ENCODE peak calls at places on chromosomes 16 and 17, in seven cellular contexts. One of them, this sample, is unnamed.

GRCh38 chr17:73261952-73262675 is 434 bp upstream of the CPSF4L start:
- DNase-seq in AG10803: no peak
- DNase-seq in cardiac fibroblast: no peak
- DNase-seq in mucosa of descending colon: peak
- DNase-seq in ascending aorta: no peak
- DNase-seq in gastrocnemius medialis: no peak
- DNase-seq in GM13977: no peak
- DNase-seq in this sample: no peak

GRCh38 chr17:8831234-8831849 is 32.2 kb upstream of the MFSD6L start:
- DNase-seq in AG10803: no peak
- DNase-seq in cardiac fibroblast: no peak
- DNase-seq in mucosa of descending colon: no peak
- DNase-seq in ascending aorta: no peak
- DNase-seq in gastrocnemius medialis: no peak
- DNase-seq in GM13977: no peak
- DNase-seq in this sample: no peak

GRCh38 chr16:31082368-31083045 is 6.2 kb downstream of the PRSS53 start:
- DNase-seq in AG10803: no peak
- DNase-seq in cardiac fibroblast: no peak
- DNase-seq in mucosa of descending colon: no peak
- DNase-seq in ascending aorta: no peak
- DNase-seq in gastrocnemius medialis: no peak
- DNase-seq in GM13977: no peak
- DNase-seq in this sample: no peak

GRCh38 chr16:71364306-71364705 is 5.8 kb downstream of the CALB2 start:
- DNase-seq in AG10803: no peak
- DNase-seq in cardiac fibroblast: no peak
- DNase-seq in mucosa of descending colon: no peak
- DNase-seq in ascending aorta: no peak
- DNase-seq in gastrocnemius medialis: no peak
- DNase-seq in GM13977: no peak
- DNase-seq in this sample: no peak

GRCh38 chr17:77445908-77446535 is 305.3 kb downstream of the SEC14L1 start:
- DNase-seq in AG10803: no peak
- DNase-seq in cardiac fibroblast: no peak
- DNase-seq in mucosa of descending colon: peak
- DNase-seq in ascending aorta: no peak
- DNase-seq in gastrocnemius medialis: no peak
- DNase-seq in GM13977: no peak
- DNase-seq in this sample: no peak

GRCh38 chr17:34318474-34318873 is 761 bp upstream of the CCL8 start:
- DNase-seq in AG10803: no peak
- DNase-seq in cardiac fibroblast: peak
- DNase-seq in mucosa of descending colon: no peak
- DNase-seq in ascending aorta: no peak
- DNase-seq in gastrocnemius medialis: no peak
- DNase-seq in GM13977: no peak
- DNase-seq in this sample: no peak

GRCh38 chr16:85326113-85326793 is 214.0 kb upstream of the CIBAR2 start:
- DNase-seq in AG10803: peak
- DNase-seq in cardiac fibroblast: peak
- DNase-seq in mucosa of descending colon: no peak
- DNase-seq in ascending aorta: no peak
- DNase-seq in gastrocnemius medialis: no peak
- DNase-seq in GM13977: no peak
- DNase-seq in this sample: no peak

GRCh38 chr16:80174416-80174815 is 366.4 kb upstream of the DYNLRB2 start:
- DNase-seq in AG10803: peak
- DNase-seq in cardiac fibroblast: peak
- DNase-seq in mucosa of descending colon: no peak
- DNase-seq in ascending aorta: no peak
- DNase-seq in gastrocnemius medialis: no peak
- DNase-seq in GM13977: no peak
- DNase-seq in this sample: no peak

GRCh38 chr17:65222216-65222738 is 85.1 kb downstream of the RGS9 start:
- DNase-seq in AG10803: peak
- DNase-seq in cardiac fibroblast: peak
- DNase-seq in mucosa of descending colon: no peak
- DNase-seq in ascending aorta: no peak
- DNase-seq in gastrocnemius medialis: no peak
- DNase-seq in GM13977: no peak
- DNase-seq in this sample: no peak

GRCh38 chr17:79007504-79008381 is 1.8 kb downstream of the CANT1 start:
- DNase-seq in AG10803: no peak
- DNase-seq in cardiac fibroblast: no peak
- DNase-seq in mucosa of descending colon: peak
- DNase-seq in ascending aorta: no peak
- DNase-seq in gastrocnemius medialis: peak
- DNase-seq in GM13977: no peak
- DNase-seq in this sample: no peak

DNA sequence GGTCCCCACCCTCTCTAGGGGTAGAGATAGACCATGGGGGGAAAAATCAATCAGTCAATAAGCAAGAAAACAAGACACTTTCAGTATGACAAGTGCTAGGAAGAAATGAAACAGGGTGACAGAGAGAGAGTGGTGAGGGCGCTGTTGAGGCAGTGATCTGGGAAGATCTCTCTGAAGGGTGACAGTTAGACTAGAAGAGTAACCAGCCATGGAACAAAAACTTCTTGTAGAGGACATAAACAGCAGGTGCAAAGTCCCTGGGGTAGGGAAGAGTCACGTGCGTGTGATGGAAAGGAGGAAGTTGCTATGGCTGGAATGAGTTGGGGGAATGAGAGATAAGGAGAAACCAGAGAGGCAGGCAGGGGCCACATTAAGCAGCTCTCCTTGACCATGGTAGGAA is 16.8 kb upstream of the EMP2 start:
- DNase-seq in AG10803: no peak
- DNase-seq in cardiac fibroblast: no peak
- DNase-seq in mucosa of descending colon: peak
- DNase-seq in ascending aorta: no peak
- DNase-seq in gastrocnemius medialis: no peak
- DNase-seq in GM13977: peak
- DNase-seq in this sample: no peak
- TF ChIP-seq CTCF in AG10803: no peak
- TF ChIP-seq CTCF in cardiac fibroblast: no peak
- TF ChIP-seq CTCF in mucosa of descending colon: no peak
- TF ChIP-seq CTCF in ascending aorta: no peak
- TF ChIP-seq CTCF in gastrocnemius medialis: no peak
- TF ChIP-seq CTCF in GM13977: peak
- TF ChIP-seq CTCF in this sample: no peak

DNA sequence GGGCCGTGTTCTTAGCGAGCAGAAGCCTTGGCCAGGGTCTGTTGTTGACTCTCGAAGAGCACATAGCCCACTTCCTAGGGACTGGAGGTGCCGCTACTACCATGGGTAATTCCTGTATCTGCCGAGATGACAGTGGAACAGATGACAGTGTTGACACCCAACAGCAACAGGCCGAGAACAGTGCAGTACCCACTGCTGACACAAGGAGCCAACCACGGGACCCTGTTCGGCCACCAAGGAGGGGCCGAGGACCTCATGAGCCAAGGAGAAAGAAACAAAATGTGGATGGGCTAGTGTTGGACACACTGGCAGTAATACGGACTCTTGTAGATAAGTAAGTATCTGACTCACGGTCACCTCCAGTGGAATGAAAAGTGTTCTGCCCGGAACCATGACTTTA is 18.5 kb downstream of the RSPRY1 start:
- DNase-seq in AG10803: no peak
- DNase-seq in cardiac fibroblast: no peak
- DNase-seq in mucosa of descending colon: no peak
- DNase-seq in ascending aorta: no peak
- DNase-seq in gastrocnemius medialis: no peak
- DNase-seq in GM13977: no peak
- DNase-seq in this sample: no peak
- TF ChIP-seq CTCF in AG10803: no peak
- TF ChIP-seq CTCF in cardiac fibroblast: peak
- TF ChIP-seq CTCF in mucosa of descending colon: no peak
- TF ChIP-seq CTCF in ascending aorta: no peak
- TF ChIP-seq CTCF in gastrocnemius medialis: no peak
- TF ChIP-seq CTCF in GM13977: no peak
- TF ChIP-seq CTCF in this sample: no peak

GRCh38 chr17:44086364-44087311 is 16.1 kb downstream of the G6PC3 start:
- DNase-seq in AG10803: peak
- DNase-seq in cardiac fibroblast: peak
- DNase-seq in mucosa of descending colon: no peak
- DNase-seq in ascending aorta: no peak
- DNase-seq in gastrocnemius medialis: peak
- DNase-seq in GM13977: no peak
- DNase-seq in this sample: no peak
- TF ChIP-seq CTCF in AG10803: no peak
- TF ChIP-seq CTCF in cardiac fibroblast: no peak
- TF ChIP-seq CTCF in mucosa of descending colon: no peak
- TF ChIP-seq CTCF in ascending aorta: no peak
- TF ChIP-seq CTCF in gastrocnemius medialis: no peak
- TF ChIP-seq CTCF in GM13977: no peak
- TF ChIP-seq CTCF in this sample: no peak

GRCh38 chr17:55056530-55056929 is 88.0 kb downstream of the STXBP4 start:
- DNase-seq in AG10803: no peak
- DNase-seq in cardiac fibroblast: no peak
- DNase-seq in mucosa of descending colon: peak
- DNase-seq in ascending aorta: no peak
- DNase-seq in gastrocnemius medialis: no peak
- DNase-seq in GM13977: no peak
- DNase-seq in this sample: no peak

GRCh38 chr17:55054429-55054828 is 85.9 kb downstream of the STXBP4 start:
- DNase-seq in AG10803: no peak
- DNase-seq in cardiac fibroblast: no peak
- DNase-seq in mucosa of descending colon: no peak
- DNase-seq in ascending aorta: no peak
- DNase-seq in gastrocnemius medialis: no peak
- DNase-seq in GM13977: no peak
- DNase-seq in this sample: no peak

GRCh38 chr17:55059724-55060123 is 91.2 kb downstream of the STXBP4 start:
- DNase-seq in AG10803: no peak
- DNase-seq in cardiac fibroblast: no peak
- DNase-seq in mucosa of descending colon: no peak
- DNase-seq in ascending aorta: no peak
- DNase-seq in gastrocnemius medialis: no peak
- DNase-seq in GM13977: no peak
- DNase-seq in this sample: no peak

GRCh38 chr17:55057184-55057583 is 88.6 kb downstream of the STXBP4 start:
- DNase-seq in AG10803: no peak
- DNase-seq in cardiac fibroblast: no peak
- DNase-seq in mucosa of descending colon: no peak
- DNase-seq in ascending aorta: no peak
- DNase-seq in gastrocnemius medialis: no peak
- DNase-seq in GM13977: no peak
- DNase-seq in this sample: no peak

GRCh38 chr17:55053855-55054254 is 85.3 kb downstream of the STXBP4 start:
- DNase-seq in AG10803: no peak
- DNase-seq in cardiac fibroblast: peak
- DNase-seq in mucosa of descending colon: no peak
- DNase-seq in ascending aorta: no peak
- DNase-seq in gastrocnemius medialis: no peak
- DNase-seq in GM13977: no peak
- DNase-seq in this sample: no peak
- TF ChIP-seq CTCF in AG10803: peak
- TF ChIP-seq CTCF in cardiac fibroblast: peak
- TF ChIP-seq CTCF in mucosa of descending colon: no peak
- TF ChIP-seq CTCF in ascending aorta: no peak
- TF ChIP-seq CTCF in gastrocnemius medialis: no peak
- TF ChIP-seq CTCF in GM13977: peak
- TF ChIP-seq CTCF in this sample: peak

GRCh38 chr17:11935734-11936406 is 61.4 kb downstream of the ZNF18 start:
- DNase-seq in AG10803: peak
- DNase-seq in cardiac fibroblast: peak
- DNase-seq in mucosa of descending colon: peak
- DNase-seq in ascending aorta: no peak
- DNase-seq in gastrocnemius medialis: no peak
- DNase-seq in GM13977: no peak
- DNase-seq in this sample: no peak
- TF ChIP-seq CTCF in AG10803: peak
- TF ChIP-seq CTCF in cardiac fibroblast: peak
- TF ChIP-seq CTCF in mucosa of descending colon: peak
- TF ChIP-seq CTCF in ascending aorta: no peak
- TF ChIP-seq CTCF in gastrocnemius medialis: peak
- TF ChIP-seq CTCF in GM13977: peak
- TF ChIP-seq CTCF in this sample: peak

DNA sequence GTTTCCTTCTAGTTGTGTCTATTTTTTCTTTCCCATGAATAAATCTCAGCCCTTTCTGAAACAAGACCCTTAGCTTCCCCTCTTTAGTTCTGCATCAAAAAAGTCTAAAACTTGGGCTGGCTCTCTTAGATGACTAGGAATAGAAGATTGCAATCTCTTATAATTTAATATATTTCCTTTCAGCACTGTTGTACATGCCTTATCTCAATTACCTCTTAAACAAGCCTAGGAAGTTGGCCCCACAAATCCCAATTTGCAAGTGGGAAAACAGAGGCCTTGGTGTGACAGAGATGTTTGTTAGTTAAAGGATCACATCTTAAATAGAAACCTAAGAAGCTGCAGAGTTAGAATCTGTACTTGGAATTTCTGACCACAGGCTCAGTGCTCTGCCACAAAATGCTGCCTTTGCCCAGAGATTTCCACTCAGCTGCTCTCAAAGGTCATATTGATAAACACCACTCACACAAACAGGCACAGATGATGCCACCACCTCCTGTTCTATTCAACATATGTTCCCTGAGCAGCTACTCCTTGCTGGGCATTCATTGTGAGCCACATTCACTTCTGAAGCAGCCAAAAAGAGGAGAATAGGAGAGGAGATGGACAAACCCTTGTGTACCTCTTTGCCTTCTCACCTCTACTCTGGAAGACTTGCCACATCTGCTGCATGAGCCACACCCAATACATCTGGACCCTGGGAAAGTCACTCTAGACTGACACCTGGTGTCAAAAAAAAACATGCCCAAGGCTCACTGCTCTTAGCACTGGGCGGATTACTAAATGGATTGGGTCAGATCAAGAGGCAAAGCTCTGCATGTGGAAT is 5.5 kb downstream of the CCDC182 start:
- DNase-seq in AG10803: no peak
- DNase-seq in cardiac fibroblast: peak
- DNase-seq in mucosa of descending colon: peak
- DNase-seq in ascending aorta: no peak
- DNase-seq in gastrocnemius medialis: no peak
- DNase-seq in GM13977: peak
- DNase-seq in this sample: no peak
- TF ChIP-seq CTCF in AG10803: no peak
- TF ChIP-seq CTCF in cardiac fibroblast: peak
- TF ChIP-seq CTCF in mucosa of descending colon: no peak
- TF ChIP-seq CTCF in ascending aorta: no peak
- TF ChIP-seq CTCF in gastrocnemius medialis: peak
- TF ChIP-seq CTCF in GM13977: peak
- TF ChIP-seq CTCF in this sample: peak

GRCh38 chr17:5506307-5506706 is 19.9 kb downstream of the MIS12 start:
- DNase-seq in AG10803: no peak
- DNase-seq in cardiac fibroblast: no peak
- DNase-seq in mucosa of descending colon: no peak
- DNase-seq in ascending aorta: no peak
- DNase-seq in gastrocnemius medialis: no peak
- DNase-seq in GM13977: no peak
- DNase-seq in this sample: no peak
- TF ChIP-seq CTCF in AG10803: no peak
- TF ChIP-seq CTCF in cardiac fibroblast: no peak
- TF ChIP-seq CTCF in mucosa of descending colon: no peak
- TF ChIP-seq CTCF in ascending aorta: no peak
- TF ChIP-seq CTCF in gastrocnemius medialis: no peak
- TF ChIP-seq CTCF in GM13977: no peak
- TF ChIP-seq CTCF in this sample: no peak